ENCODE peak calls at places on chromosomes 4 and X, in seven cellular contexts. L is IMR-90, P is body of pancreas, K is heart left ventricle, S is suprapubic skin, F is breast epithelium, M is A549. O is an unnamed sample.

GRCh38 chrX:40444798-40445496 is 135.8 kb upstream of the ATP6AP2 start:
- DNase-seq in L (no peak), P (no peak), K (no peak), S (no peak), F (no peak), M (no peak), O (no peak)

GRCh38 chrX:15956684-15957083 is 102.1 kb upstream of the AP1S2 start:
- DNase-seq in L (no peak), P (no peak), K (no peak), S (no peak), F (no peak), M (no peak), O (no peak)

GRCh38 chrX:80285131-80285773 is 135.0 kb upstream of the TENT5D start:
- DNase-seq in L (peak; percentile 1), P (peak; percentile 4), K (no peak), S (no peak), F (no peak), M (peak; percentile 53), O (no peak)

GRCh38 chr4:112075129-112075753 is 70.0 kb upstream of the FAM241A start:
- DNase-seq in L (peak; percentile 66), P (peak; percentile 28), K (no peak), S (no peak), F (no peak), M (peak; percentile 61), O (no peak)

GRCh38 chrX:40485427-40485826 is 95.3 kb upstream of the ATP6AP2 start:
- DNase-seq in L (no peak), P (no peak), K (no peak), S (no peak), F (no peak), M (no peak), O (no peak)

GRCh38 chr4:20922962-20923361 is 222.7 kb downstream of the PACRGL start:
- DNase-seq in L (no peak), P (no peak), K (no peak), S (no peak), F (no peak), M (no peak), O (no peak)

GRCh38 chrX:16970977-16971376 is 24.5 kb downstream of the REPS2 start:
- DNase-seq in L (peak; percentile 30), P (no peak), K (no peak), S (no peak), F (no peak), M (no peak), O (no peak)

GRCh38 chr4:167555338-167556022 is 321.2 kb upstream of the SPOCK3 start:
- DNase-seq in L (no peak), P (no peak), K (no peak), S (no peak), F (no peak), M (peak; percentile 2), O (no peak)

GRCh38 chrX:107729558-107730297 is 45.9 kb downstream of the TSC22D3 start:
- DNase-seq in L (no peak), P (peak; percentile 41), K (peak; percentile 78), S (no peak), F (no peak), M (no peak), O (no peak)

GRCh38 chrX:153414838-153415552 is 3.7 kb downstream of the ZFP92 start:
- DNase-seq in L (no peak), P (no peak), K (peak; percentile 49), S (no peak), F (no peak), M (no peak), O (no peak)

DNA sequence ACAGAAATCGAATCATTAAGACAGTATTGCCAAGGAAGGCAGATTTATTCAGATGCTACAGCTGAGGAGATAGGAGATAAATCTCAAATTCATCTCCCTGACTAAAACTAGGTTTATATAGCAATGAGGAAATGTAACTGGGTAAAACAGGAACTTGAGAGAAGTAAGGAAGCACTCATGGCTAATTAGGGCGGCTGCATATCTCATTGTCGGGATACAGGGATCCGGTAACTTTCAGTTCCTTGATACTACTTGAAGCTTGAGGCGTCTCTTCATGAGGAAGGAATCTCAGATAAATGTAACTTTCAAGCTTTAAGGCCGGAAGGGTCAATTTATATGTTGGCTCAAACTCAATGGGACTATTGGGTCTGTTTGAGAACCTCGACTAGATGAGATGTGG is 129.2 kb upstream of the WDR1 start:
- DNase-seq in L (no peak), P (no peak), K (no peak), S (no peak), F (no peak), M (no peak), O (no peak)
- TF ChIP-seq POLR2A in L (no peak), P (no peak), K (no peak), S (no peak), F (no peak), M (no peak), O (no peak)

GRCh38 chrX:13007519-13008188 is 32.7 kb downstream of the TMSB4X start:
- DNase-seq in L (peak; percentile 33), P (peak; percentile 17), K (no peak), S (no peak), F (no peak), M (no peak), O (no peak)
- H3K27ac ChIP-seq in L (peak overlapping the region; percentile 26), P (no peak overlapping the region), K (peak overlapping the region; percentile 68), S (no peak overlapping the region), F (no peak overlapping the region), M (peak overlapping the region; percentile 86), O (no peak overlapping the region)

GRCh38 chrX:151871244-151871643 is 41.4 kb upstream of the MAGEA4 start:
- DNase-seq in L (peak; percentile 52), P (peak; percentile 4), K (no peak), S (no peak), F (no peak), M (peak; percentile 85), O (no peak)

GRCh38 chrX:151873096-151873495 is 39.6 kb upstream of the MAGEA4 start:
- DNase-seq in L (no peak), P (no peak), K (no peak), S (no peak), F (no peak), M (no peak), O (no peak)

GRCh38 chrX:151875270-151876026 is 37.2 kb upstream of the MAGEA4 start:
- DNase-seq in L (no peak), P (no peak), K (no peak), S (no peak), F (no peak), M (no peak), O (no peak)

GRCh38 chrX:151870603-151871002 is 42.1 kb upstream of the MAGEA4 start:
- DNase-seq in L (peak; percentile 56), P (no peak), K (no peak), S (no peak), F (no peak), M (peak; percentile 70), O (no peak)
- H3K9me3 ChIP-seq in L (peaks cover 3% of the 10 kb centered on the region), P (no peaks in the 10 kb centered on the region), K (no peaks in the 10 kb centered on the region), S (no peaks in the 10 kb centered on the region), F (peaks cover 10% of the 10 kb centered on the region), M (peaks cover 21% of the 10 kb centered on the region), O (no peaks in the 10 kb centered on the region)

GRCh38 chr4:98261291-98262271 is at the start of gene RAP1GDS1:
- DNase-seq in L (peak; percentile 71), P (peak; percentile 60), K (peak; percentile 33), S (peak; percentile 85), F (peak; percentile 51), M (peak; percentile 47), O (peak; percentile 37)
- TF ChIP-seq POLR2A in L (no peak), P (no peak), K (no peak), S (no peak), F (no peak), M (peak; percentile 57), O (no peak)

DNA sequence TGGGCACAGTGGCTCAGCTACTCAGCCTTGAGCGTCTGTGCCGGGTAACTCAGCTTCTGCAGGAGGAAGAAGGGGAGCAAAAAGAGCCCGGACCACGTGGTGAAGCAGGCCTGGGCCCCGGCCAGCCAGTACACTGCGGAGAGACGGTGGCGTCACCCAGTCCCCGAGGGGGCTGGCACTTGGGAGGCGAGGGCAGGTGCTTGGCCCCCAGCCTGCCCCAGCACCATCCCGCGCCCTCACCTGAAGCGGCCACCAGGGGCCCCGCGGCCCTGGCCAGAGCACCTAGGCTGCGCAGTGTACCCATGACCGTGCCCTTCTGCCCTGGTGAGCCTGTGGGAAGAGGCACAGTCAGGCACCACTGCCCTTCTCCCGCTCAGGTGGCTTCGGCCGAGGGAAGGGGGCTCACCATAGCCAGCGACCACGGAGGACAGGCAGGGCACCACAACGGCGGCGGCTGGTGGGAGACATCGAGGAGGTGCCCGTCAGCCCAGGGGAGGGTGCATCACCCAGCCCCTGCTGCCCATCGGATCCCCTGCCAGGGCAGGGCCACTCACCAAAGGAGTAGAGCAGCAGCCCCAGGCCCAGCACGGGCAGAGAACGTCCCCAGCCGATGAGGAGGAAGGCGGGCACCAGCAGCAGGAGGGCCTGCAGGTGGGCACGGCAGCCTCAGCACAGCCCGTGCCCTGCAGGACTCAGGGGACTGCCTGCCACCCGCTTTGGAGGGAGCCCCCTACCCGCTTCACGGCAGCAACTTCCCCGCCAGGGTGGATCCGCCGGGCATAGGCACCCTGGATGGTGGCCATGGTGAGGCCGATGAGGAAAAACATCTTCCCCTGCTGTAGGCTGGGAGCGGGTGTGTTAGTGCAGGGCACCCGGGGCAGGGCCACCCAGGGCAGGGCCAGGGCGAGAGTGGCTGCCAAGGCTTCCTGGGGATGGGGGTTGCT is 32.1 kb downstream of the NOP14 start:
- DNase-seq in L (no peak), P (peak; percentile 87), K (no peak), S (peak; percentile 78), F (peak; percentile 90), M (no peak), O (no peak)
- H3K27ac ChIP-seq in L (no peak overlapping the region), P (peak overlapping the region; percentile 78), K (peak overlapping the region; percentile 91), S (peak overlapping the region; percentile 35), F (peak overlapping the region; percentile 93), M (peak overlapping the region; percentile 37), O (peak overlapping the region; percentile 39)

GRCh38 chr4:328729-329128 is 8.9 kb upstream of the ZNF141 start:
- DNase-seq in L (no peak), P (no peak), K (no peak), S (no peak), F (no peak), M (no peak), O (no peak)
- H3K9me3 ChIP-seq in L (peaks cover 24% of the 10 kb centered on the region), P (no peaks in the 10 kb centered on the region), K (no peaks in the 10 kb centered on the region), S (peaks cover 8% of the 10 kb centered on the region), F (peaks cover 20% of the 10 kb centered on the region), M (peaks cover 2% of the 10 kb centered on the region), O (peaks cover 22% of the 10 kb centered on the region)

GRCh38 chrX:9977642-9978041 is 10.5 kb downstream of the CLDN34 start:
- DNase-seq in L (no peak), P (no peak), K (no peak), S (no peak), F (no peak), M (no peak), O (no peak)
- TF ChIP-seq POLR2A in L (no peak), P (no peak), K (no peak), S (no peak), F (no peak), M (no peak), O (no peak)

GRCh38 chrX:120365320-120365719 is 3.4 kb downstream of the ATP1B4 start:
- DNase-seq in L (no peak), P (peak; percentile 52), K (peak; percentile 40), S (no peak), F (no peak), M (peak; percentile 10), O (no peak)

GRCh38 chrX:120365968-120366367 is 4.1 kb downstream of the ATP1B4 start:
- DNase-seq in L (no peak), P (no peak), K (no peak), S (no peak), F (no peak), M (no peak), O (no peak)

GRCh38 chrX:120361906-120362305 is at the start of gene ATP1B4:
- DNase-seq in L (no peak), P (no peak), K (no peak), S (no peak), F (no peak), M (no peak), O (no peak)

GRCh38 chrX:120367390-120368100 is 5.7 kb downstream of the ATP1B4 start:
- DNase-seq in L (no peak), P (no peak), K (no peak), S (no peak), F (no peak), M (no peak), O (no peak)

GRCh38 chrX:120366794-120367193 is 4.9 kb downstream of the ATP1B4 start:
- DNase-seq in L (no peak), P (no peak), K (no peak), S (no peak), F (no peak), M (no peak), O (no peak)
- H3K27ac ChIP-seq in L (no peak overlapping the region), P (no peak overlapping the region), K (no peak overlapping the region), S (no peak overlapping the region), F (no peak overlapping the region), M (no peak overlapping the region), O (no peak overlapping the region)